ENCODE peak calls at places on chromosomes 12 and 14, in six cellular contexts. I is naive thymus-derived CD4-positive, alpha-beta T cell; S is AG09319; N is NCI-H748 treated with DMSO at 0.1 percent for 48 hours; X is ureter; D is gastrocnemius medialis. T is an unnamed sample.

GRCh38 chr14:99318091-99318958 is 46.3 kb upstream of the BCL11B start:
- DNase-seq in I (no peak), S (no peak), N (no peak), X (no peak), D (no peak), T (peak; percentile 79)

GRCh38 chr14:68404652-68405183 is 388.1 kb downstream of the ZFP36L1 start:
- DNase-seq in I (no peak), S (no peak), N (no peak), X (no peak), D (no peak), T (peak; percentile 49)

GRCh38 chr12:70002912-70003255 is 177.9 kb downstream of the MYRFL start:
- DNase-seq in I (no peak), S (no peak), N (no peak), X (no peak), D (no peak), T (no peak)

GRCh38 chr14:92199763-92200162 is 78.0 kb downstream of the CPSF2 start:
- DNase-seq in I (no peak), S (no peak), N (no peak), X (no peak), D (no peak), T (no peak)

GRCh38 chr12:123533672-123534643 is at the start of gene RILPL1:
- DNase-seq in I (peak; percentile 70), S (no peak), N (no peak), X (peak; percentile 61), D (no peak), T (peak; percentile 20)

GRCh38 chr14:78202976-78203375 is 32.8 kb downstream of the NRXN3 start:
- DNase-seq in I (no peak), S (no peak), N (peak; percentile 58), X (no peak), D (no peak), T (peak; percentile 34)

GRCh38 chr12:47767197-47767724 is 5.8 kb upstream of the SLC48A1 start:
- DNase-seq in I (peak; percentile 73), S (no peak), N (peak; percentile 34), X (no peak), D (no peak), T (no peak)

GRCh38 chr12:106118-106561 is 39.6 kb downstream of the IQSEC3 start:
- DNase-seq in I (no peak), S (no peak), N (no peak), X (no peak), D (no peak), T (no peak)

GRCh38 chr14:68824517-68825347 is 31.9 kb upstream of the ZFP36L1 start:
- DNase-seq in I (peak; percentile 61), S (peak; percentile 38), N (peak; percentile 40), X (peak; percentile 82), D (peak; percentile 33), T (peak; percentile 96)

GRCh38 chr14:93902619-93903307 is 24.4 kb upstream of the FAM181A start:
- DNase-seq in I (no peak), S (no peak), N (no peak), X (no peak), D (no peak), T (no peak)

T was measured in lower leg skin.